ENCODE peak calls at places on chromosomes 3 and 15, in ten cellular contexts. W, M, G, Z, Q, U, H, V, E and C are unnamed samples.

GRCh38 chr3:79005084-79005483 is 762.7 kb downstream of the ROBO1 start:
- DNase-seq in U (no peak), W (peak; percentile 52), Z (no peak), M (no peak), G (no peak), H (no peak), E (no peak), Q (peak; percentile 7), V (no peak), C (no peak)

GRCh38 chr3:115758076-115758763 is 134.9 kb downstream of the GAP43 start:
- DNase-seq in V (no peak), U (peak; percentile 5), E (no peak), M (no peak), H (no peak), Z (no peak), Q (no peak), W (no peak), G (no peak), C (no peak)

GRCh38 chr3:100089802-100090668 is 24.3 kb downstream of the FILIP1L start:
- DNase-seq in Q (peak; percentile 86), E (no peak), M (peak; percentile 15), G (peak; percentile 23), W (peak; percentile 86), Z (no peak), U (peak; percentile 76), H (peak; percentile 57), V (peak; percentile 53), C (no peak)

GRCh38 chr3:124941729-124942128 is 7.2 kb upstream of the MUC13 start:
- DNase-seq in M (no peak), G (no peak), Z (no peak), E (no peak), V (no peak), W (no peak), Q (no peak), H (no peak), U (no peak), C (no peak)

GRCh38 chr3:194245975-194246561 is 105.1 kb downstream of the CPN2 start:
- DNase-seq in M (no peak), V (no peak), Z (no peak), W (no peak), U (peak; percentile 32), H (no peak), G (no peak), Q (no peak), E (no peak), C (no peak)

GRCh38 chr15:44710236-44711088 is 661 bp downstream of the PATL2 start:
- DNase-seq in G (peak; percentile 57), M (no peak), Z (no peak), V (no peak), E (no peak), U (peak; percentile 44), W (peak; percentile 60), H (peak; percentile 67), Q (peak; percentile 52), C (no peak)

GRCh38 chr3:13073042-13073906 is at the start of gene IQSEC1:
- DNase-seq in H (peak; percentile 88), E (peak; percentile 63), Z (no peak), M (peak; percentile 58), G (peak; percentile 76), V (no peak), Q (no peak), U (peak; percentile 23), W (no peak), C (peak; percentile 86)

GRCh38 chr15:97728791-97729190 is 231.7 kb upstream of the ARRDC4 start:
- DNase-seq in M (peak; percentile 65), H (no peak), Q (no peak), U (no peak), V (no peak), G (no peak), Z (no peak), W (no peak), E (no peak), C (no peak)

GRCh38 chr15:91782221-91782620 is 71.3 kb upstream of the SLCO3A1 start:
- DNase-seq in U (no peak), W (no peak), V (no peak), Q (no peak), M (no peak), Z (no peak), H (no peak), G (no peak), E (no peak), C (no peak)

GRCh38 chr3:16374047-16375019 is 109.3 kb downstream of the OXNAD1 start:
- DNase-seq in Z (no peak), G (peak; percentile 31), W (no peak), U (no peak), H (peak; percentile 68), V (no peak), E (no peak), Q (no peak), M (no peak), C (no peak)

GRCh38 chr15:90839187-90840071 is 29.0 kb upstream of the FURIN start:
- DNase-seq in M (peak; percentile 12), H (no peak), Z (peak; percentile 29), W (no peak), E (peak; percentile 44), V (no peak), Q (peak; percentile 49), G (peak; percentile 70), U (peak; percentile 57), C (peak; percentile 77)

GRCh38 chr3:156711113-156711512 is 36.7 kb downstream of the TIPARP start:
- DNase-seq in E (no peak), G (no peak), U (no peak), Q (no peak), W (no peak), V (no peak), Z (no peak), M (no peak), H (no peak), C (no peak)

GRCh38 chr3:21463319-21463718 is 287.7 kb downstream of the ZNF385D start:
- DNase-seq in M (no peak), V (no peak), U (no peak), E (no peak), Z (no peak), W (no peak), G (no peak), Q (no peak), H (no peak), C (no peak)

GRCh38 chr3:13715167-13715954 is 164.5 kb downstream of the WNT7A start:
- DNase-seq in Q (no peak), V (no peak), G (no peak), U (no peak), H (no peak), W (no peak), M (no peak), Z (no peak), E (no peak), C (no peak)

GRCh38 chr15:40878785-40879184 is 4.8 kb upstream of the RHOV start:
- DNase-seq in G (peak; percentile 35), Q (peak; percentile 78), Z (peak; percentile 65), E (no peak), V (no peak), H (peak; percentile 63), U (no peak), W (peak; percentile 77), M (no peak), C (no peak)

GRCh38 chr3:9179826-9180763 is 69.4 kb downstream of the SRGAP3 start:
- DNase-seq in M (no peak), Q (no peak), U (no peak), E (peak; percentile 16), G (peak; percentile 16), W (no peak), H (peak; percentile 10), V (no peak), Z (no peak), C (no peak)

GRCh38 chr15:70892912-70893560 is 410 bp downstream of the LRRC49 start:
- DNase-seq in E (no peak), V (peak; percentile 24), M (no peak), Q (peak; percentile 78), H (no peak), U (peak; percentile 77), W (peak; percentile 68), Z (peak; percentile 40), G (no peak), C (no peak)

GRCh38 chr3:64030741-64031140 is 7.4 kb upstream of the PSMD6 start:
- DNase-seq in W (peak; percentile 72), U (peak; percentile 69), V (no peak), Q (peak; percentile 52), H (peak; percentile 83), G (peak; percentile 81), Z (peak; percentile 71), M (peak; percentile 78), E (peak; percentile 73), C (peak; percentile 43)

GRCh38 chr3:90129710-90130109 is 1022.3 kb downstream of the EPHA3 start:
- DNase-seq in Z (no peak), E (no peak), Q (no peak), V (no peak), G (no peak), M (no peak), U (no peak), W (no peak), H (no peak), C (no peak)

GRCh38 chr15:85289677-85290365 is 90.6 kb upstream of the AKAP13 start:
- DNase-seq in G (peak; percentile 25), H (peak; percentile 25), E (no peak), Z (peak; percentile 42), W (peak; percentile 66), U (peak; percentile 66), M (no peak), V (peak; percentile 61), Q (peak; percentile 79), C (no peak)

GRCh38 chr3:185818267-185818875 is 6.5 kb downstream of the IGF2BP2 start:
- DNase-seq in M (no peak), H (no peak), G (no peak), E (no peak), W (peak; percentile 57), U (no peak), Z (no peak), Q (peak; percentile 40), V (no peak), C (no peak)

GRCh38 chr3:175311404-175311803 is 452.3 kb downstream of the NAALADL2 start:
- DNase-seq in W (no peak), G (no peak), E (no peak), Z (no peak), M (no peak), U (no peak), V (no peak), Q (no peak), H (no peak), C (no peak)

GRCh38 chr3:49618412-49618811 is 55.7 kb upstream of the APEH start:
- DNase-seq in G (no peak), U (no peak), H (no peak), Q (no peak), M (no peak), E (no peak), W (no peak), V (no peak), Z (no peak), C (no peak)

GRCh38 chr3:147930417-147930816 is 521.3 kb downstream of the ZIC1 start:
- DNase-seq in W (peak; percentile 65), H (no peak), M (no peak), U (peak; percentile 59), Z (no peak), Q (peak; percentile 65), G (no peak), V (no peak), E (no peak), C (no peak)

GRCh38 chr3:62732183-62732904 is 142.9 kb downstream of the CADPS start:
- DNase-seq in Z (no peak), Q (no peak), H (no peak), V (no peak), G (no peak), E (no peak), M (no peak), U (no peak), W (no peak), C (no peak)

GRCh38 chr3:189267981-189268613 is 96.3 kb downstream of the TPRG1 start:
- DNase-seq in U (peak; percentile 45), M (no peak), H (no peak), V (no peak), Q (peak; percentile 67), G (no peak), W (peak; percentile 44), Z (peak; percentile 62), E (no peak), C (no peak)

GRCh38 chr3:14546041-14546440 is 5.9 kb upstream of the GRIP2 start:
- DNase-seq in W (no peak), H (no peak), V (no peak), E (no peak), M (no peak), U (no peak), G (no peak), Q (no peak), Z (no peak), C (no peak)

GRCh38 chr3:12143949-12144504 is 14.7 kb downstream of the TIMP4 start:
- DNase-seq in M (no peak), Q (no peak), Z (no peak), V (no peak), U (peak; percentile 96), E (no peak), G (no peak), H (no peak), W (peak; percentile 3), C (no peak)